ENCODE peak calls at places on chromosomes 4 and X, in four cellular contexts. G is adrenal gland, D is tibial nerve, H is transverse colon. O is an unnamed sample.

GRCh38 chrX:6292599-6292998 is 63.9 kb upstream of the NLGN4X start:
- DNase-seq in D (no peak), G (no peak), H (no peak), O (no peak)

GRCh38 chr4:48340276-48340904 is 939 bp upstream of the SLAIN2 start:
- DNase-seq in G (no peak), H (peak), D (no peak), O (peak)

GRCh38 chr4:122636697-122637096 is 15.8 kb upstream of the IL21 start:
- DNase-seq in D (no peak), G (no peak), H (no peak), O (no peak)

GRCh38 chrX:1581132-1581531 is 10.3 kb upstream of the AKAP17A start:
- DNase-seq in H (peak), D (no peak), G (peak), O (peak)

GRCh38 chr4:107800058-107800457 is 24.7 kb upstream of the SGMS2 start:
- DNase-seq in G (no peak), D (no peak), H (peak), O (no peak)

GRCh38 chr4:27666943-27667342 is 806.3 kb downstream of the STIM2 start:
- DNase-seq in D (no peak), H (no peak), G (no peak), O (no peak)

GRCh38 chr4:114383055-114383454 is 215.6 kb upstream of the UGT8 start:
- DNase-seq in G (no peak), D (no peak), H (no peak), O (no peak)

GRCh38 chrX:120604359-120604782 is 470 bp downstream of the MCTS1 start:
- DNase-seq in G (no peak), D (no peak), H (peak), O (no peak)

GRCh38 chr4:18197467-18197866 is 175.9 kb upstream of the LCORL start:
- DNase-seq in D (no peak), H (no peak), G (no peak), O (no peak)

GRCh38 chrX:30935985-30936384 is 46.9 kb upstream of the TAB3 start:
- DNase-seq in G (no peak), H (peak), D (no peak), O (no peak)

GRCh38 chrX:3232262-3232950 is 114.0 kb downstream of the MXRA5 start:
- DNase-seq in D (no peak), G (no peak), H (no peak), O (no peak)

GRCh38 chr4:113613503-113613902 is 148.0 kb downstream of the CAMK2D start:
- DNase-seq in H (no peak), D (no peak), G (no peak), O (no peak)

GRCh38 chr4:40736910-40737309 is 12.8 kb upstream of the NSUN7 start:
- DNase-seq in G (no peak), H (no peak), D (no peak), O (no peak)

GRCh38 chrX:371907-372306 is 14.8 kb downstream of the PPP2R3B start:
- DNase-seq in H (no peak), G (no peak), D (no peak), O (no peak)

GRCh38 chr4:99894998-99895397 is 771 bp upstream of the LAMTOR3 start:
- DNase-seq in G (no peak), D (no peak), H (no peak), O (peak)
- TF ChIP-seq POLR2A in G (no peak), D (no peak), H (no peak), O (no peak)

GRCh38 chr4:925171-925570 is 6.9 kb downstream of the GAK start:
- DNase-seq in G (no peak), H (no peak), D (no peak), O (no peak)
- H3K4me3 ChIP-seq in G (no peak), H (no peak), D (no peak), O (no peak)

DNA sequence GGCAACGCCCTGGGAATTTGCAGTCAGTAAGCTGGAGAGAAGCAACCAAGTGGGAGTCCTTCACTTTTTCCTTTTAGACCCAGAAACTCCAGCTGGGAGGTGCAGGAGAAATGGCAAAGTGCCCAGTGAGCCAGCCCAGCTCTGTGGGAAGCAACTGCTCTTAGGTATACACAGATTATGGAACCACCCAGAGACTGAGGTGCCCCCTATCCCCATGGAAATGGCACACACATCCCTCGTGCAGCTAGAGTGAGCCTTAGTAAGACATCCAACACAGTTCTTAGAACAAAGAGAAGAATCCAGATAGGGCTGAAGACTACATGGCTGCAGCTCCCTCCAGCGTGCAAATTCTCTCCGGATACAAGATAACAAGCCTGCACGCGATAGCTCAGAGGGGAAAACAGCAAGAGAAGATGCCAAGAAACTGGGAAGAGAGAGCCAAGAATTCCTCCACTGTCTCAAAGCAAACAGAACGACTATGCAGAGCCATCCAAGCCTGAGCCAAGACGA is 26.6 kb upstream of the IRAK1 start:
- DNase-seq in G (no peak), D (peak), H (no peak), O (peak)
- TF ChIP-seq CTCF in G (no peak), D (no peak), H (no peak), O (no peak)

DNA sequence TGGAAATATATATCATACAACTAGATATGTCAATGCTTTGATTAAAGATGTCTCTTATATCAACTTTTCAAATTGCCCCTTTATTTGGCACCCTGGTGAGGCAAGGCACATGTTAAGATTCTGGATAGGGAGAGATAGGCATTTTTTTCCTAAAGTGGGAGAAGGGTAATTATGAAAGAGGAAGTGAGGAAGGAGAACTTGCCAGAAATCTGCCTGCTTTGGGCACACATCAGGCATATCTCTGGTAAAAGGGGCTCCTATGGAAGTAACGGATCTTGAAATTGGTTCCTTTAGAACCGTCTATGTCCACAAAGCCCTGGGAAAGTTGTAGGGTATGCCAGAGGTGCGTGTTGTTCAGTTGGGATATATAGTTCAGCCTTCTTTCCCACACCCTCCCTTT is 5.7 kb downstream of the IL15 start:
- DNase-seq in H (no peak), D (no peak), G (no peak), O (no peak)
- TF ChIP-seq POLR2A in H (no peak), D (no peak), G (no peak), O (no peak)